ENCODE peak calls at places on chromosome 6, in seven cellular contexts. R is HCT116, Y is GM12878, A is SK-N-SH, X is H1, Q is K562, N is HepG2. H is an unnamed sample.

GRCh38 chr6:25868784-25869183 is 5.3 kb downstream of the SLC17A3 start:
- DNase-seq in R (no peak), Y (no peak), A (no peak), X (no peak), Q (no peak), N (no peak), H (no peak)

GRCh38 chr6:46730918-46731461 is 4.2 kb downstream of the PLA2G7 start:
- DNase-seq in R (no peak), Y (no peak), A (no peak), X (no peak), Q (no peak), N (no peak), H (no peak)

GRCh38 chr6:108838101-108838717 is 10.0 kb upstream of the ARMC2 start:
- DNase-seq in R (no peak), Y (no peak), A (no peak), X (no peak), Q (no peak), N (no peak), H (peak; percentile 41)

GRCh38 chr6:105014954-105015353 is 58.0 kb downstream of the LIN28B start:
- DNase-seq in R (no peak), Y (no peak), A (no peak), X (no peak), Q (no peak), N (no peak), H (no peak)

GRCh38 chr6:127963495-127963894 is 62.6 kb upstream of the THEMIS start:
- DNase-seq in R (no peak), Y (no peak), A (no peak), X (no peak), Q (no peak), N (no peak), H (no peak)

GRCh38 chr6:46949662-46950280 is 28.0 kb upstream of the ADGRF5 start:
- DNase-seq in R (no peak), Y (no peak), A (no peak), X (no peak), Q (no peak), N (no peak), H (no peak)

GRCh38 chr6:148657053-148657452 is 89.8 kb upstream of the UST start:
- DNase-seq in R (no peak), Y (no peak), A (no peak), X (no peak), Q (no peak), N (no peak), H (no peak)

GRCh38 chr6:159961523-159961922 is 7.4 kb upstream of the IGF2R start:
- DNase-seq in R (peak; percentile 4), Y (no peak), A (no peak), X (no peak), Q (no peak), N (no peak), H (no peak)

GRCh38 chr6:110415297-110415916 is at the start of gene DDO:
- DNase-seq in R (no peak), Y (no peak), A (no peak), X (no peak), Q (no peak), N (peak; percentile 86), H (peak; percentile 75)
- TF ChIP-seq JUND in R (no peak), Y (no peak), A (no peak), X (no peak), Q (no peak), N (no peak), H (no peak)

GRCh38 chr6:49462927-49463611 is at the start of the genes CENPQ and MMUT:
- DNase-seq in R (peak; percentile 92), Y (peak; percentile 79), A (peak; percentile 89), X (peak; percentile 81), Q (peak; percentile 97), N (peak; percentile 98), H (peak; percentile 85)

GRCh38 chr6:49462599-49462926 is 490 bp downstream of the MMUT start:
- DNase-seq in R (no peak), Y (no peak), A (no peak), X (no peak), Q (no peak), N (no peak), H (no peak)

GRCh38 chr6:49464691-49465090 is 1.5 kb downstream of the CENPQ start:
- DNase-seq in R (no peak), Y (no peak), A (no peak), X (no peak), Q (no peak), N (no peak), H (no peak)

GRCh38 chr6:49463612-49463967 is 420 bp downstream of the CENPQ start:
- DNase-seq in R (no peak), Y (no peak), A (no peak), X (no peak), Q (no peak), N (no peak), H (no peak)

GRCh38 chr6:49462071-49462470 is 982 bp downstream of the MMUT start:
- DNase-seq in R (no peak), Y (no peak), A (no peak), X (no peak), Q (no peak), N (no peak), H (no peak)
- TF ChIP-seq JUND in R (no peak), Y (no peak), A (no peak), X (no peak), Q (no peak), N (no peak), H (no peak)

DNA sequence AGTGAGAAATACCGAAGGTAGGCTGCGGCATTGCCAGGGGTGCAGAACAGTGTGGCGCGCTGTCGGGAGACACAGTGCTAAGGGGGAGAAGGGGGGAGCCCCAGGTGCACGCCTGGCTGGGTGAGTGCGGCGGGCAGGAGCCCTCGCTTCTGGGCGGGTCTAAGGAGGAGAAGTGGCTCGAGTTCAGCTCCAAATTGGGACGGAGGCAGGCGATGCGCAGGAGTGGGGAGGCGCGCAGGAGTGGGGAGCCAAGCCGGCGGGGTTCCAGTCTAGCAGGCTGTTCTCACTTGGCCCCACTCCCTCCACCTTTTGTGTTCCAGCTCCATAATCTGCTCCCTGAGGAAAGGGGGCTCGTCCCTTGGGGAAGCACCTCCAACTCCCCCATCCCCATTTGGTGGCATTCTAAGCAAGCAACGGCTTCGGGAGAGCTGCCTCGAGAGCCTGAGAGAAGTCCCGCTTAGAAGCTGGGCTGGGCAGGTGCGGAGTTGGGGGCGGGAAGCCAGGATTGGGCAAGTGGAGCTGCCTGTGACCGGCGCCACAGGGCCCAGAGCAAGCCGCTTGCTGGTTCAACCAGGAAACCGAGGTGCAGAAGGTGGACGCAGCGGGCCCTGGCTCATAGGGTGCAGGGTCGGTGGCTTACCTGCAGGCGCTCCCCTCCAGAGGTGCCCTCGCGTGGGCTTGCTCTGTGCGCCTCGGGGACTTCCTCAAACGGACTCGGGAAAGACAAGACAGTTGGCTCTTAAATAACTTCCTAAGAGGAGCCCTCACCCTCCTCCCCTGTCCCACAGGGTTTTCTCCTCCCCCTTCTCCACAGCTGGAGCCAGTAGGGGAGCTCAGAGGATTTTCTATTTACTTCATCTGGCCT is at the start of gene F13A1:
- DNase-seq in R (no peak), Y (no peak), A (no peak), X (no peak), Q (no peak), N (no peak), H (no peak)
- TF ChIP-seq JUND in R (no peak), Y (no peak), A (no peak), X (no peak), Q (no peak), N (no peak), H (no peak)

GRCh38 chr6:30100585-30101422 is 12.1 kb downstream of the TRIM31 start:
- DNase-seq in R (no peak), Y (no peak), A (peak; percentile 45), X (no peak), Q (peak; percentile 57), N (peak; percentile 92), H (peak; percentile 75)

GRCh38 chr6:30102701-30103629 is 9.9 kb downstream of the TRIM31 start:
- DNase-seq in R (peak; percentile 74), Y (peak; percentile 24), A (peak; percentile 84), X (no peak), Q (peak; percentile 88), N (peak; percentile 90), H (peak; percentile 91)

GRCh38 chr6:30101939-30102700 is 10.8 kb downstream of the TRIM31 start:
- DNase-seq in R (peak; percentile 74), Y (no peak), A (peak; percentile 89), X (peak; percentile 57), Q (peak; percentile 95), N (peak; percentile 90), H (peak; percentile 92)

GRCh38 chr6:30100154-30100553 is 12.7 kb downstream of the TRIM31 start:
- DNase-seq in R (no peak), Y (no peak), A (no peak), X (no peak), Q (no peak), N (no peak), H (no peak)

GRCh38 chr6:30101423-30101938 is 11.4 kb downstream of the TRIM31 start:
- DNase-seq in R (no peak), Y (no peak), A (peak; percentile 36), X (no peak), Q (no peak), N (peak; percentile 29), H (no peak)
- TF ChIP-seq JUND in R (no peak), Y (no peak), A (no peak), X (no peak), Q (no peak), N (no peak), H (no peak)

DNA sequence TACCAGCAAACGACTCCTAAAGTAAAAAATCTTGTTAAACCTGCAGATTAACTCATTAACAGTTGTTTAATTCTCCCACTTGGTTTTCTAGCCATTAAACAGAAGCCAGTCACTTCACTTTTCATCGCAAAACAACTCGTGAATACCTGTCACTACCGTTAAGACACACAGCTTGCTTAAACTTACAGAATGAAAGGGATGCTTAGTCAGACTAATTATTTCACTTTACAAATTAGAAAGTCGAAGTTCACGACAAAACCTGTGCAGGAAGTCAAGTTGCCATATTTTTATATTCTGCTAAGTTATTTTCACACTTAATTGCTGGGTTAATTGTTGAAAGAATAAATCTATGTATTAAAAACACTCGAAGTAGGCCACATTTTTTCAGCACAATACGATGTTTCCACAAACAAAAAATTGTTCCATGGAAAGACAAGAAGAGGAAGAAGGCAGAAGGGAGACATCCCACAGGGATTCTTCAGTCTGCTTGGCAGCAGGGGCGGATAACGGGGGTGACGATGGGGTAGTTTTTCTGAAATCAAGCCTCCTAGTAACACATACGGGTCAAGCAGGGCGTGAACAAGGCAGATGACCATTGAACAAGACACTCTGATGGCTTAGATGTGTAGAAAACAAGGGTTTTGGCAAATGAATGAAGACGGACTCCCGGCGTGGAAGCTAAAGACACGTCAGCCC is 931 bp downstream of the SSR1 start:
- DNase-seq in R (no peak), Y (no peak), A (no peak), X (no peak), Q (no peak), N (peak; percentile 51), H (no peak)
- TF ChIP-seq JUND in R (no peak), Y (no peak), A (no peak), X (no peak), Q (no peak), N (no peak), H (no peak)

DNA sequence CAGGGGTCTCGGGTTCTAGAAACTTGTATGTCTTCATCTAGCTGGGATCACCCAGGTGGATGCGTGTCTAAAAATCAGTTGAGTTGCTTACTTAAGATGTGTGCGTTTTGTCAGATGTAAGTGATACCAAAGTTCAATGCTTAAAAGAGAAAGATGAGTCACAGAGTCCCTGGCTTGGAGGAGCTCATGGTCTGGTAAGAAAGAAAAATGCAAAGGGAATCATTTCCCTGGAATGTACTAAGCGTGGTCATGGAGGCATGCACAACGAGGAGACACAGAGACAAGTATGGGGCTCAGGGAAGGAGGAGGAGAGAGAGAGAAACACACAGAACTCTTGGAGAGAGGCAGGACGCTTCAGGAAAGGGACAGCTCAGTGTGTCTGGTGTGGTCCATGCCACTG is 186.9 kb upstream of the GMDS start:
- DNase-seq in R (peak; percentile 26), Y (no peak), A (no peak), X (no peak), Q (no peak), N (no peak), H (no peak)
- TF ChIP-seq JUND in R (peak; percentile 53), Y (no peak), A (peak; percentile 41), X (no peak), Q (no peak), N (no peak), H (no peak)

H was measured in T47D.